ENCODE peak calls at places on chromosome 6, in six cellular contexts. X is AG04449, A is IMR-90, L is lower lobe of right lung, Y is GM13976, O is ovary. E is an unnamed sample.

GRCh38 chr6:98203170-98203806 is 631.1 kb upstream of the POU3F2 start:
- DNase-seq in X (no peak), A (peak), L (no peak), Y (no peak), O (no peak), E (no peak)

GRCh38 chr6:80341330-80341729 is 234.9 kb downstream of the BCKDHB start:
- DNase-seq in X (peak), A (peak), L (no peak), Y (no peak), O (no peak), E (no peak)

GRCh38 chr6:131982740-131983259 is 31.6 kb upstream of the CCN2 start:
- DNase-seq in X (peak), A (peak), L (no peak), Y (no peak), O (no peak), E (no peak)

GRCh38 chr6:119742188-119742803 is 392.7 kb upstream of the MAN1A1 start:
- DNase-seq in X (no peak), A (peak), L (peak), Y (peak), O (no peak), E (peak)

GRCh38 chr6:34709386-34709785 is 12.8 kb upstream of the ILRUN start:
- DNase-seq in X (no peak), A (peak), L (peak), Y (no peak), O (peak), E (no peak)

GRCh38 chr6:5752282-5752681 is 254.4 kb downstream of the NRN1 start:
- DNase-seq in X (peak), A (peak), L (no peak), Y (no peak), O (no peak), E (no peak)

GRCh38 chr6:18551228-18551627 is 164.1 kb downstream of the RNF144B start:
- DNase-seq in X (peak), A (peak), L (no peak), Y (no peak), O (no peak), E (no peak)

GRCh38 chr6:44503471-44503870 is 116.0 kb downstream of the CDC5L start:
- DNase-seq in X (no peak), A (no peak), L (no peak), Y (no peak), O (no peak), E (no peak)

GRCh38 chr6:7200598-7201443 is 93.1 kb downstream of the RREB1 start:
- DNase-seq in X (no peak), A (no peak), L (peak), Y (no peak), O (no peak), E (no peak)

GRCh38 chr6:16841241-16841640 is 80.0 kb upstream of the ATXN1 start:
- DNase-seq in X (no peak), A (peak), L (no peak), Y (no peak), O (no peak), E (no peak)

GRCh38 chr6:138691595-138692057 is 81.9 kb upstream of the CCDC28A start:
- DNase-seq in X (peak), A (peak), L (no peak), Y (no peak), O (no peak), E (no peak)

GRCh38 chr6:119484598-119484997 is 135.0 kb upstream of the MAN1A1 start:
- DNase-seq in X (peak), A (peak), L (no peak), Y (no peak), O (no peak), E (no peak)

GRCh38 chr6:133923938-133924593 is 29.0 kb upstream of the TBPL1 start:
- DNase-seq in X (peak), A (peak), L (no peak), Y (peak), O (peak), E (peak)

GRCh38 chr6:146548898-146549374 is 5.3 kb downstream of the RAB32 start:
- DNase-seq in X (no peak), A (no peak), L (no peak), Y (no peak), O (no peak), E (no peak)

GRCh38 chr6:54135665-54136370 is 24.6 kb downstream of the MLIP start:
- DNase-seq in X (no peak), A (peak), L (no peak), Y (no peak), O (no peak), E (no peak)

GRCh38 chr6:624979-625378 is 31.9 kb downstream of the HUS1B start:
- DNase-seq in X (no peak), A (peak), L (no peak), Y (peak), O (no peak), E (no peak)

GRCh38 chr6:130119211-130119610 is 100.8 kb downstream of the L3MBTL3 start:
- DNase-seq in X (no peak), A (no peak), L (no peak), Y (no peak), O (no peak), E (no peak)

GRCh38 chr6:127586372-127586771 is 9.4 kb downstream of the C6orf58 start:
- DNase-seq in X (no peak), A (no peak), L (no peak), Y (no peak), O (no peak), E (no peak)

GRCh38 chr6:56517155-56517745 is 125.4 kb downstream of the DST start:
- DNase-seq in X (no peak), A (peak), L (no peak), Y (no peak), O (no peak), E (no peak)

GRCh38 chr6:36809933-36810844 is 29.1 kb downstream of the CPNE5 start:
- DNase-seq in X (no peak), A (no peak), L (no peak), Y (no peak), O (no peak), E (no peak)
- TF ChIP-seq CTCF in X (no peak), A (no peak), L (no peak), Y (no peak), O (no peak), E (no peak)

GRCh38 chr6:121356575-121356974 is 22.3 kb upstream of the TBC1D32 start:
- DNase-seq in X (no peak), A (no peak), L (no peak), Y (no peak), O (no peak), E (no peak)
- TF ChIP-seq CTCF in X (no peak), A (peak), L (no peak), Y (no peak), O (no peak), E (no peak)

GRCh38 chr6:116881236-116881635 is 4.2 kb downstream of the RFX6 start:
- DNase-seq in X (no peak), A (no peak), L (no peak), Y (no peak), O (no peak), E (no peak)
- TF ChIP-seq CTCF in X (no peak), A (peak), L (no peak), Y (no peak), O (no peak), E (no peak)

DNA sequence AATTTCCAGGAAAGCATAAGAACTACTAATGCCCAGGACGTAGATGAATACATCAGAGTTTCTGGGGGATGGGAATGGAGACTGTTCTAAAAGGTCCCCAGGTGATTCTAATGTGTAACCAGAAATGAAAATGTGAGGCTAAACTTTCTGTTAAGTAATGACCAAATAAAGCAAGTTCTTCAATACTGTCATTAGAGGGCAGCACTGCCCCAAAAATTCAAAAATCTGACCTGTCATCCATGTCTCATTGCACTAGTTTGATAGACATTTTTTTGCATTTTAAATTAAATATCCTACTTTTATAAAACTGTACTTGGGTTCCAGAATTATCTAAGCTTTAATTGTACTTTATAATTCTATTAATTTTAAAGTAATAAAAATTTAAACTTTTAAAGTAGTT is 94.9 kb downstream of the RFX6 start:
- DNase-seq in X (no peak), A (peak), L (no peak), Y (peak), O (no peak), E (peak)
- TF ChIP-seq CTCF in X (peak), A (peak), L (peak), Y (peak), O (no peak), E (peak)

GRCh38 chr6:140012146-140012545 is 637.7 kb upstream of the CITED2 start:
- DNase-seq in X (no peak), A (no peak), L (no peak), Y (no peak), O (no peak), E (no peak)

GRCh38 chr6:140017470-140017869 is 643.0 kb upstream of the CITED2 start:
- DNase-seq in X (no peak), A (no peak), L (no peak), Y (no peak), O (no peak), E (no peak)

GRCh38 chr6:140007525-140007924 is 633.1 kb upstream of the CITED2 start:
- DNase-seq in X (no peak), A (no peak), L (no peak), Y (no peak), O (no peak), E (no peak)

GRCh38 chr6:140009286-140009685 is 634.8 kb upstream of the CITED2 start:
- DNase-seq in X (no peak), A (no peak), L (no peak), Y (no peak), O (no peak), E (no peak)

DNA sequence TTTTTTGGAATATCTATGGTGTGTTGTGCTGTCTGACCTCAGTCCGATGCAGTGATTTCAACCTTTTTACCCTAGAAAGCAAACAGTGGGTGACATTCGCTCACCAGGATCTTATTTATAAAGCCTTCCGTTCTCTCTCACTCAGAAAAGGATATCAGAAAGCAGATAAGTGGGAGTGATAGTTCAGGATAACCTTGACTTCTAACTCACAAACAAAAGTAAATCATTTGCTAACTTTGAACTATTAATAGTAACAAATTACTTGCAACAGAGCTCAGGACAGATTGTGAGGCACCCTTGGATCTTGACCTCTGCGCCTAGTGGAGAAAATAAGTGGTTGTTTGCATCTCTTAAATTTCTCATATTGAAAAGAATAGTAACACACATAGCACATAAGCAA is 637.1 kb upstream of the CITED2 start:
- DNase-seq in X (no peak), A (no peak), L (no peak), Y (no peak), O (no peak), E (no peak)
- TF ChIP-seq CTCF in X (no peak), A (no peak), L (no peak), Y (no peak), O (no peak), E (no peak)

DNA sequence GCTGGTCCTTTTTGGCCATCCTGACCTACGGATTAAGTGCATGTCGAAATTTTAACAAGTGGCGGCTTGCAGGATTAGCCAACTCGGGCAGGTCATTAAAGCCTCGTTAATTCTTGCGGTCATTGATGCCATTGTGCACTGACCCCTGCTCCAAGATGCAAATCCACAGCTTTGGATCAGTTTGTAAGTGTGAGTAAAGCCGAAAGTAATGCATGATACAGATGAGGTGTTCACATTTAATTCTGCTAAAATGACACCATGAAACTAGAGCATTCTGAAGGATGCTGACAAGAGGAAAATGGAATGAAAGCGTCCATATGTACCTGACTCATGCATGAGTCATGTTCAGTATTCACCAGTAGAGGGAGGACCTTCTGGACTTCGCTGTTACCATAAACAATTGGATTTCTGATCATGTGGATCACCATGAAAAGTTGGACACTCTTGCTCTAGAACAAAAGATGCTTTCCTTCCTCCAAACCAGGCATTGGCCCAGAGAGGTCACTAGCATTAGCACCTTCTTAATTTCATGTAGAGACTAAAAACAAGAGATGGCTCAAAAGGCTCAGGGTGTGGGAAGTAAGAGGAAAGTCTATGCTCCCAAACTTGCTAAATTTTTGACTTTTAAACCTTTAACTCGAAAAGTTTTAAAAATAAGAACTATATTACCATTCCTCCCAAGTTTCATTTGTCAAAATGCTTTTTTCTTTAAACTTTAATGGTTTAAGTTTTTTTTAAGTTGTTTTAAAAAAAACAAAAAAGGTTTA is 48.0 kb downstream of the MUC22 start:
- DNase-seq in X (peak), A (peak), L (no peak), Y (no peak), O (no peak), E (peak)
- TF ChIP-seq CTCF in X (peak), A (peak), L (peak), Y (no peak), O (peak), E (peak)